ENCODE peak calls at places on chromosomes 7 and 10, in seven cellular contexts. N is right lobe of liver, M is A549, D is body of pancreas, Y is adrenal gland, A is ovary, T is esophagus squamous epithelium. C is an unnamed sample.

GRCh38 chr7:129779602-129780256 is 168.2 kb downstream of the NRF1 start:
- DNase-seq in N (no peak), M (peak), D (peak), Y (peak), A (no peak), T (no peak), C (peak)

GRCh38 chr7:3955751-3956696 is 655.0 kb downstream of the SDK1 start:
- DNase-seq in N (no peak), M (peak), D (no peak), Y (no peak), A (no peak), T (no peak), C (no peak)

GRCh38 chr7:66303454-66304160 is 98.5 kb downstream of the TPST1 start:
- DNase-seq in N (no peak), M (no peak), D (peak), Y (no peak), A (no peak), T (no peak), C (no peak)

GRCh38 chr10:31152421-31153133 is 120.9 kb upstream of the ZNF438 start:
- DNase-seq in N (no peak), M (no peak), D (no peak), Y (no peak), A (no peak), T (no peak), C (no peak)

GRCh38 chr10:17905491-17905890 is 46.2 kb upstream of the SLC39A12 start:
- DNase-seq in N (no peak), M (no peak), D (no peak), Y (no peak), A (no peak), T (no peak), C (no peak)

GRCh38 chr7:133512560-133512959 is 259.7 kb downstream of the EXOC4 start:
- DNase-seq in N (no peak), M (no peak), D (no peak), Y (no peak), A (no peak), T (no peak), C (no peak)

GRCh38 chr7:123533553-123533917 is 860 bp downstream of the IQUB start:
- DNase-seq in N (no peak), M (no peak), D (no peak), Y (no peak), A (no peak), T (no peak), C (no peak)

GRCh38 chr7:33669251-33669670 is 236.1 kb upstream of the BMPER start:
- DNase-seq in N (no peak), M (no peak), D (no peak), Y (no peak), A (no peak), T (no peak), C (no peak)

GRCh38 chr7:50721160-50721559 is 61.5 kb downstream of the GRB10 start:
- DNase-seq in N (no peak), M (no peak), D (no peak), Y (no peak), A (no peak), T (no peak), C (no peak)

GRCh38 chr7:106679153-106679931 is 18.4 kb upstream of the CCDC71L start:
- DNase-seq in N (no peak), M (no peak), D (no peak), Y (no peak), A (no peak), T (no peak), C (no peak)

GRCh38 chr7:90459888-90460287 is 9.6 kb upstream of the PTTG1IP2 start:
- DNase-seq in N (no peak), M (peak), D (no peak), Y (no peak), A (no peak), T (no peak), C (no peak)

GRCh38 chr10:32403091-32403490 is 42.8 kb upstream of the CCDC7 start:
- DNase-seq in N (no peak), M (no peak), D (no peak), Y (no peak), A (no peak), T (no peak), C (no peak)

GRCh38 chr7:158393926-158394625 is 193.5 kb downstream of the PTPRN2 start:
- DNase-seq in N (no peak), M (no peak), D (no peak), Y (no peak), A (no peak), T (no peak), C (no peak)

GRCh38 chr7:56107954-56108258 is 1.6 kb upstream of the CHCHD2 start:
- DNase-seq in N (no peak), M (no peak), D (no peak), Y (no peak), A (no peak), T (no peak), C (no peak)

GRCh38 chr10:126059101-126059826 is 162.9 kb downstream of the FANK1 start:
- DNase-seq in N (no peak), M (no peak), D (no peak), Y (no peak), A (no peak), T (no peak), C (no peak)

GRCh38 chr10:74585231-74586087 is 240.9 kb upstream of the KAT6B start:
- DNase-seq in N (no peak), M (no peak), D (no peak), Y (no peak), A (peak), T (no peak), C (no peak)

GRCh38 chr10:48251152-48251524 is 23.4 kb downstream of the FRMPD2 start:
- DNase-seq in N (no peak), M (no peak), D (peak), Y (peak), A (no peak), T (no peak), C (no peak)

GRCh38 chr7:137771679-137772078 is 75.1 kb downstream of the DGKI start:
- DNase-seq in N (no peak), M (no peak), D (no peak), Y (no peak), A (no peak), T (no peak), C (no peak)

GRCh38 chr10:71657604-71658348 is 61.8 kb downstream of the C10orf105 start:
- DNase-seq in N (no peak), M (no peak), D (no peak), Y (no peak), A (no peak), T (no peak), C (no peak)

GRCh38 chr10:123637326-123637880 is 28.8 kb upstream of the GPR26 start:
- DNase-seq in N (no peak), M (no peak), D (no peak), Y (no peak), A (no peak), T (no peak), C (no peak)

GRCh38 chr10:20105931-20106330 is 289.7 kb downstream of the PLXDC2 start:
- DNase-seq in N (no peak), M (no peak), D (no peak), Y (no peak), A (no peak), T (no peak), C (no peak)

GRCh38 chr10:104077282-104078151 is 8.2 kb downstream of the COL17A1 start:
- DNase-seq in N (no peak), M (no peak), D (no peak), Y (no peak), A (no peak), T (no peak), C (no peak)

GRCh38 chr7:137774793-137775201 is 72.0 kb downstream of the DGKI start:
- DNase-seq in N (no peak), M (no peak), D (no peak), Y (no peak), A (no peak), T (no peak), C (no peak)

GRCh38 chr7:4659551-4660286 is 22.4 kb upstream of the FOXK1 start:
- DNase-seq in N (no peak), M (no peak), D (no peak), Y (no peak), A (no peak), T (no peak), C (no peak)

GRCh38 chr7:154406312-154406711 is 354.1 kb downstream of the DPP6 start:
- DNase-seq in N (no peak), M (no peak), D (no peak), Y (no peak), A (no peak), T (no peak), C (no peak)

GRCh38 chr10:67934331-67934730 is 49.9 kb downstream of the SIRT1 start:
- DNase-seq in N (no peak), M (no peak), D (no peak), Y (no peak), A (no peak), T (no peak), C (no peak)

GRCh38 chr7:154640266-154640865 is 362.6 kb downstream of the PAXIP1 start:
- DNase-seq in N (no peak), M (peak), D (no peak), Y (no peak), A (no peak), T (no peak), C (no peak)

GRCh38 chr7:74252893-74253292 is 1.3 kb downstream of the RFC2 start:
- DNase-seq in N (peak), M (no peak), D (peak), Y (no peak), A (no peak), T (no peak), C (no peak)

GRCh38 chr7:82234457-82235049 is 209.0 kb downstream of the CACNA2D1 start:
- DNase-seq in N (no peak), M (peak), D (no peak), Y (no peak), A (no peak), T (no peak), C (no peak)

GRCh38 chr7:108613147-108613948 is 43.7 kb downstream of the DNAJB9 start:
- DNase-seq in N (no peak), M (peak), D (no peak), Y (no peak), A (no peak), T (no peak), C (no peak)

GRCh38 chr10:104925232-104925851 is 284.3 kb downstream of the SORCS3 start:
- DNase-seq in N (no peak), M (peak), D (peak), Y (peak), A (no peak), T (no peak), C (no peak)

GRCh38 chr7:77425151-77426051 is 9.3 kb upstream of the GSAP start:
- DNase-seq in N (no peak), M (peak), D (no peak), Y (no peak), A (no peak), T (no peak), C (no peak)

GRCh38 chr7:42262907-42263466 is 26.0 kb upstream of the GLI3 start:
- DNase-seq in N (no peak), M (no peak), D (peak), Y (no peak), A (no peak), T (no peak), C (peak)

GRCh38 chr10:81876253-81876731 is 1.3 kb downstream of the NRG3 start:
- DNase-seq in N (no peak), M (no peak), D (no peak), Y (no peak), A (no peak), T (no peak), C (no peak)

GRCh38 chr7:106604303-106604918 is 56.5 kb downstream of the CCDC71L start:
- DNase-seq in N (no peak), M (no peak), D (no peak), Y (no peak), A (no peak), T (no peak), C (no peak)

GRCh38 chr10:86151613-86152012 is 215.0 kb downstream of the GRID1 start:
- DNase-seq in N (peak), M (no peak), D (no peak), Y (no peak), A (no peak), T (no peak), C (no peak)

GRCh38 chr7:149261321-149261828 is 621 bp upstream of the ZNF783 start:
- DNase-seq in N (no peak), M (no peak), D (no peak), Y (no peak), A (no peak), T (no peak), C (no peak)

GRCh38 chr7:8190121-8190895 is 71.7 kb downstream of the ICA1 start:
- DNase-seq in N (no peak), M (no peak), D (peak), Y (peak), A (peak), T (no peak), C (no peak)

GRCh38 chr10:70528726-70529362 is 50.3 kb downstream of the PALD1 start:
- DNase-seq in N (no peak), M (peak), D (no peak), Y (peak), A (no peak), T (no peak), C (no peak)

DNA sequence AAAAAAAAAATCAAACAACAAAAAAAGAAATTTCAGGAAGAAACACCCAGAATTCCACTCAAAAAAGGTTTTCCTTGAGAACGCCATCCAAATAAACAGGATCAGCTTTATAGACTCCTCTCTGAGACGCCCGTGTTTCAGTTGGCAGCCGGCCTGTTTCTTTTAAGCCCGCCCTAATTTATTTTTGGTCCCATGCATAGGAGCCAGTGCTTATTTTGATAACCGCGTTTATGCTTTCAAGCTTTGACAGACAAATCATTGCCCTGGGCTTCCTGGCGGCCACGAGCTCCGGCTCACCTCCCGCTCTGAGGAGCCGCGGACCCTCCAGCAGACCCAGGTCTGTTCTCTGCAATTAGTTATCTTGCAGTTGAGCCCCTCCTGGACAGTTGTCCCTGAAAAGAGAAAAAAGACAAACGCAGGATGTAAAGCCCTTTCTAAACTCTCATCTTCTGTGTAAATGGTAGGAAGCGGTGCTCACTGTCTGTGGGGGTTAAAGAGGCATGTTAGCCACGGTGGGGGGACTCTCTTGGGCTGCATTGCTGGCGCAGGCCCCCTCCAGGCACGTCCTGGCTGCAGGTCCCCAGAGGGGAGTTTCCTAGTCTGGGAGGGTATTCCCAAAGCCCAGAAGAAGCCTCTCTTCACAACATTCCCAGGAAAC is 22.2 kb upstream of the UNCX start:
- DNase-seq in N (no peak), M (no peak), D (no peak), Y (no peak), A (no peak), T (no peak), C (no peak)
- H3K4me3 ChIP-seq in N (no peak), M (no peak), D (no peak), Y (no peak), A (no peak), T (no peak), C (no peak)

DNA sequence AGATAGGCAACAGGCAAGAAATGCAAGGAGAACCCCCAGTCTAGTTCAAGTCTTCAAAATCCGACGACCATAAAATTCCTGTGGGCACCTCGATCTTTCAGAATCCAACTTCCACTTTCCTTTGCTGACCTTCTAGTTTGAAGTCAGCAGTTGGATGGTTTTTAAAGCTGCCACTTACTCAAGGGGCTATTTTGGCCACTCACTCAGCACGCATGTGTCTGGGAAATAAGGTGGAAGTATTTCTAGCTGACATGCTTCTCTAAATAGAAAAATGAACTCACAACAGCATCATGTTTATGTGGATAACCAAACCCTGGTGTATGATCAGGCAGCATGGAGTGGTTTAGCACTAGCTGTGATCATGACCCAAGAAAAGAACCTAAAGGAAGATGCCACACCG is at the start of gene NRAP:
- DNase-seq in N (no peak), M (no peak), D (no peak), Y (no peak), A (no peak), T (no peak), C (no peak)
- TF ChIP-seq POLR2A in N (no peak), M (no peak), D (no peak), Y (no peak), A (no peak), T (no peak), C (no peak)

DNA sequence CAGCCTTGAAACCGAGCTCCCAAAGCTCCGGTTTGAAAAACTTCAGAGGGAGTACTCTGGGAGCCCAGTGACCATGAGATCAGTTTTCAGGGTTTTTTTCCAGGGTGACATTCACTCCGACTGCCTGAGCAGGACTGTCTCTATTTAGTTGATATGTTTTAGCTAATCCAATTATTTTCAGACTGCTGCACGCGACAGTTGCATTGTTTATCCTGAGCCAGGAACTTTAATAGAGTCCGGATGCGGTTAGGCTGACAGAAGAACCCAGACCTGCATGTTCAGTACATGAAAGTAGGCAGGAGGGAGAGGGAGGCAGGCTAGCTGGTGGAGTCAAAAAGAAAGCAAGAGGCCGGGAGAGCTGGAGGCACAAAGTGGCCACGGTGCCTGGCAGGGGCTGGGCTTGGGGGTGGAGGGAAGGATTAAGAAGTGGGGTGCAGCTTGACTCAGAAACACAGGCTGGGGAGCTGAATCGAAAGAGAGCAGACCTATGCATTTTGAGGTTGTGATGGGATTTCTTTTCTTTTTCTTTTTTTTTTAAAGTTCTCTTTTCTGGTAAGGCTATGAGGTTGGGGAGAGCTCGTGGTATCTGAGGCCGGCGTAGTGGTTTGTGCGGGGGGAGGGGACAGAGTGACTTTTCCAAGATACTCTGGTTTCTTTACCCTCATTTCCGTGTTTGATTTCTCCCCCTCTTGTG is 5.7 kb downstream of the GATA3 start:
- DNase-seq in N (no peak), M (no peak), D (no peak), Y (no peak), A (no peak), T (no peak), C (peak)
- H3K4me3 ChIP-seq in N (no peak), M (no peak), D (no peak), Y (no peak), A (no peak), T (peak), C (no peak)

DNA sequence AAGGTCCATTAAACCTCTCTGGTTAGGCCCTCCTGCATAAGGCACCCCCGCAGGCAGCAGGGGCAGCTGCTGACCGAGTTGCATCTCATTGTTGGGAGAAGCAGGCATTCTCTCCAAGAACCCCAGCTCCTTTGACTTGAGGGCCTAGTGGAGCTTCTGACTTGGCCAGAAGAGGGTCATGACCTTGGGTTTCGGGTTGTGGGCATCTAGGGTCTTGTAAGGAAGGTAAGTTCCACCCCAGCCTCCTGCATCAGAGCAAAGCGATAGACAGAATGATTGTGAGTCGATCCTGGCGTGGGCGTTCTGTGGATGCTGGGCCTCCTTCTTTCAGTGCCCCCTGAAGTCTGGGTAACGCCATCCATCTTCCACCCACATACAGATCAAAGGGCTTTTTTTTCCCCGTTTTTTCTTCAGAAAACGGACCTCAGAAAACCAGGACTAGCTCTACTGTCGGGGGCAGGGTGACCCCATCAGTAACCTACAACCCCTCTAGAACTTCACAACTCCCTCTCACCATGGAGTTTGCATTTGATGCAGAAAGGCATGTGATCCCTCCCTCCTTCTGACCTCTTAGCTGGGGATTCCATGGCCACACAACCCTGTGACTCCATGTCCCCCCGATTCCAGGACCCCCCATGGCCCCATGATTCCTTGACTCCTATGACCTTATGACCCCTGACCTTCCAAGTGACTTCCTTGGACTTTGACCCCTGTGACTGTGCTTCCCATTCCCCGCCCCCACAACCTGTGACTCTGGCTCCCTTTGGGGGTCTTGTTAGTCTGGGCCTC is 3.0 kb downstream of the SEMA4G start:
- DNase-seq in N (no peak), M (no peak), D (no peak), Y (peak), A (no peak), T (no peak), C (no peak)
- TF ChIP-seq POLR2A in N (no peak), M (no peak), D (no peak), Y (no peak), A (no peak), T (no peak), C (no peak)

DNA sequence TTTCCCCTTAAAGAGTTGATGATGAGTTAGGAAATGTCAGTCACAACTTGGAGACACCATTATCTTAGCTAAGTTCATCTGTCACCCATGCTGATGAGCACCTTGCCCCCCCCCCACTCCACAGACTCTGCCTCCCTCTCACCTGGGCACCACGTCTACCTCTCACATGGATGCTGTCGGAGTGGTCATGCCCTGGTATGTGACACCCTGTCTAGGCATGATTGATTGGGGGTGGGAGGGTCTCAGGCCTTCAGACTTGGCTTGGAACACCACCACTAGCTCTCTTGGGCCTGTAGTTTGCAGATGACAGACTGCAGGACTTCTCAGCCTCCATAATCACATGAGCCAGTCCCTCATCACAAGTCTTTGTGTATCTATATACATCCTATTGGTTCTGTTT is 78.0 kb downstream of the WDR37 start:
- DNase-seq in N (no peak), M (no peak), D (no peak), Y (no peak), A (no peak), T (no peak), C (no peak)
- H3K4me3 ChIP-seq in N (no peak), M (no peak), D (no peak), Y (no peak), A (no peak), T (no peak), C (no peak)

C was measured in lower leg skin.